ENCODE peak calls at places on chromosome 5, in ten cellular contexts. Y is PC-9; A is cardiac muscle cell; G is SJCRH30; T is heart right ventricle; K is effector memory CD4-positive, alpha-beta T cell; Z is spleen; C is IMR-90; R is K562; Q is body of pancreas. P is an unnamed sample. For H3K4me1 and H3K9me3, the result is how much of the 10 kb centered on the place peaks cover.

GRCh38 chr5:68911840-68912690 is 181.7 kb upstream of the SLC30A5 start:
- DNase-seq in Y (no peak), A (peak), G (peak), T (peak), K (no peak), Z (no peak), C (peak), R (no peak), Q (no peak), P (no peak)

GRCh38 chr5:169805937-169806700 is 169.0 kb downstream of the DOCK2 start:
- DNase-seq in Y (no peak), A (no peak), G (no peak), T (no peak), K (no peak), Z (no peak), C (no peak), R (no peak), Q (no peak), P (no peak)

GRCh38 chr5:136992796-136993489 is 506.2 kb downstream of the SPOCK1 start:
- DNase-seq in Y (no peak), A (no peak), G (no peak), T (peak), K (no peak), Z (no peak), C (no peak), R (no peak), Q (no peak), P (no peak)

GRCh38 chr5:178240341-178240741 is 7.7 kb upstream of the PHYKPL start:
- DNase-seq in Y (no peak), A (no peak), G (no peak), T (no peak), K (no peak), Z (no peak), C (no peak), R (no peak), Q (no peak), P (no peak)

GRCh38 chr5:6710551-6711318 is 2.5 kb upstream of the TENT4A start:
- DNase-seq in Y (no peak), A (no peak), G (no peak), T (no peak), K (no peak), Z (no peak), C (no peak), R (no peak), Q (no peak), P (no peak)

GRCh38 chr5:115986358-115986757 is 24.1 kb downstream of the LVRN start:
- DNase-seq in Y (no peak), A (no peak), G (no peak), T (no peak), K (no peak), Z (no peak), C (peak), R (no peak), Q (no peak), P (no peak)

GRCh38 chr5:96962540-96962991 is 26.7 kb downstream of the LNPEP start:
- DNase-seq in Y (no peak), A (no peak), G (no peak), T (no peak), K (no peak), Z (no peak), C (no peak), R (no peak), Q (no peak), P (no peak)

GRCh38 chr5:148408092-148408491 is 24.3 kb downstream of the FBXO38 start:
- DNase-seq in Y (no peak), A (no peak), G (no peak), T (no peak), K (no peak), Z (no peak), C (peak), R (no peak), Q (no peak), P (no peak)

GRCh38 chr5:102638912-102639652 is 116.0 kb upstream of the PAM start:
- DNase-seq in Y (no peak), A (peak), G (no peak), T (no peak), K (no peak), Z (no peak), C (no peak), R (no peak), Q (no peak), P (no peak)

GRCh38 chr5:92559331-92559730 is 1021.7 kb downstream of the NR2F1-AS1 start:
- DNase-seq in Y (no peak), A (no peak), G (no peak), T (no peak), K (no peak), Z (no peak), C (no peak), R (no peak), Q (no peak), P (no peak)

GRCh38 chr5:113359419-113359818 is 75.4 kb downstream of the TSSK1B start:
- DNase-seq in Y (no peak), A (no peak), G (no peak), T (no peak), K (no peak), Z (no peak), C (peak), R (no peak), Q (no peak), P (no peak)

GRCh38 chr5:173739741-173740140 is 123.3 kb upstream of the BOD1 start:
- DNase-seq in Y (no peak), A (no peak), G (no peak), T (no peak), K (no peak), Z (no peak), C (no peak), R (no peak), Q (no peak), P (no peak)

GRCh38 chr5:159518361-159518760 is 188.1 kb upstream of the IL12B start:
- DNase-seq in Y (peak), A (no peak), G (no peak), T (no peak), K (no peak), Z (no peak), C (peak), R (no peak), Q (no peak), P (peak)

GRCh38 chr5:149005077-149005892 is 57.6 kb downstream of the SH3TC2 start:
- DNase-seq in Y (peak), A (no peak), G (no peak), T (no peak), K (no peak), Z (no peak), C (peak), R (no peak), Q (no peak), P (no peak)

GRCh38 chr5:135695656-135696055 is 116.9 kb upstream of the CXCL14 start:
- DNase-seq in Y (no peak), A (no peak), G (no peak), T (no peak), K (no peak), Z (no peak), C (no peak), R (no peak), Q (no peak), P (no peak)

GRCh38 chr5:36152324-36153298 is 700 bp downstream of the SKP2 start:
- DNase-seq in Y (peak), A (peak), G (no peak), T (no peak), K (no peak), Z (peak), C (peak), R (peak), Q (no peak), P (no peak)

GRCh38 chr5:128974567-128974966 is 9.3 kb downstream of the SLC27A6 start:
- DNase-seq in Y (no peak), A (no peak), G (no peak), T (no peak), K (no peak), Z (no peak), C (no peak), R (no peak), Q (no peak), P (no peak)

GRCh38 chr5:33330992-33331391 is 109.8 kb upstream of the TARS1 start:
- DNase-seq in Y (no peak), A (no peak), G (no peak), T (no peak), K (no peak), Z (no peak), C (no peak), R (no peak), Q (no peak), P (no peak)
- H3K27ac ChIP-seq in Y (no peak), A (no peak), G (no peak), T (no peak), K (no peak), Z (no peak), C (no peak), R (no peak), Q (no peak), P (no peak)

DNA sequence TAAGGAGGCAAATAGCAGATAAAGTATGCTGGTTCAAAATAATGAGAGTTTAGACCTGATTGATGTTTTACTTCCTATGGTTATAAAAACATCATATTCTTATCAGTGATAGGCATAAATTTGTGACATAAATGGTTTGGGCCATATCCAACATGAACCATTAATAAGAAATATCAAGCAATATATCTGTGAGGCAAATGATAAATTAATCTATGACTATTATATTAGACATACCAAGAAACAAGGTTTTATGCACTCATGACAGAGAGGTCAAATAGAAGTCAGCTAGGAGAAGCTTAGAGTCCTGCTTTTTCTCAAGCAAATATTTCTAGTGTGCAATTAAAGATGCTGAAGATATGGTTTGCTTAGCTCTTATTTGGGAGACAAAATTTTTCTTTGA is 10.4 kb downstream of the SMIM3 start:
- DNase-seq in Y (no peak), A (no peak), G (no peak), T (no peak), K (no peak), Z (no peak), C (no peak), R (no peak), Q (no peak), P (no peak)
- H3K4me1 ChIP-seq in Y (under half), A (under half), G (under half), T (half or more), K (under half), Z (under half), C (under half), R (under half), Q (under half), P (half or more)

DNA sequence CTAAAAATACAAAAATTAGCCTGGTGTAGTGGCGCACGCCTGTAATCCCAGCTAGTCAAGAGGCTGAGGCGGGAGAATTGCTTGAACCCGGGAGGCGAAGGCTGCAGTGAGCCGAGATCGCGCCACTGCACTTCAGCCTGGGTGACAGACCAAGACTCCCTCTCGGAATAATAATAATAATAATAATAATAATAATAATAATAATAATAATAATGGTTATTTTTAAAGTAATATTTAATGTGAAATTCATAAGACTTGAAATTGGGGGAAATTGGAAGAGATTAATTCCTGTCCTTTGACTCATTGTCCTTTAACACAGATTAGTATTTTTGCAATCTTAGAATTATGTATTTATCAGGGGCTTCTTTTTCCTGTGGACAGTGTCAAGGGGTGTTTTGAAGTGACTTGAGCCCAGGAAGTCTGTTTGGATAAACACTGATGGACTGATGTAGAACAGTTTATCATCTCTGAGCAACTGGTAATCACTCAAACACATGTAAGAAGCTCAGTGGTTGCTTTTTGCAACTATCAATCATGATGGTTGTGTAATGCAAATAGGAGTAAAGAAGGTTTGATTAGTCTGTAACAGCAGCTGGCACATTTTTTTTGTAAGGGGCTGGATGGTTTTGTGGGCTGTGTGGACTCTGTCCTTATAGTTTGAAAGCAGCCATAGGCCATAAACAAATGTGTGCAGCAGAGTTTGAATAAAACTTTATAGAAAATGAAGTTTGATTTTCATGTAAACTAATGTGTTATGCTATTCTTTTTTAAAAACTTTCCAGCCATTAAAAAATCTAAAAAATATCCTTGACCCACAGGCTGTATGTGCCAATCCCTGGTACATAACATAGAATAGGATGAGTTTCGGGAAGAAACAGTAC is 93.5 kb downstream of the F2RL2 start:
- DNase-seq in Y (no peak), A (no peak), G (no peak), T (no peak), K (no peak), Z (no peak), C (no peak), R (peak), Q (no peak), P (no peak)
- H3K9me3 ChIP-seq in Y (under half), A (under half), G (under half), T (under half), K (under half), Z (under half), C (under half), R (under half), Q (under half), P (under half)

DNA sequence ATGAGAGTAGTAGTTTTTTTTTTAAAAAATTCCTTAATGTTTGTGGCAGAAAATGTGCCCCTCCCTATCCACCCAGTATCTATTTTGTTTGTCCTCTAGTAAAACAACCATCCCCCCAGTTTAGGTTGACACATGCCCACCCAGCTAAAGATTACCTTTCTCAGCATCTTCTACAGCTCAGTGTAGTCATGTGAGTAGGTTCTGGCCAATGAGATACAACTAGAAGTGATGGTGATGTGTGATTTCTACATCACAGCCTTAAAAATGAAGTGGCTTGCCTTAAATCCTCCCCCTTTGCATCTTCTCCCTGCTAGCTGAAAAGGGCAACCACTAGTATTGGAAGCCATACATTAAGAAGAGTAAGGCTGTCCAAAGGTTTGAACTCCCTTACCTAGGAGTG is 14.9 kb downstream of the CHD1 start:
- DNase-seq in Y (no peak), A (no peak), G (no peak), T (no peak), K (no peak), Z (no peak), C (no peak), R (peak), Q (no peak), P (no peak)
- H3K27ac ChIP-seq in Y (no peak), A (no peak), G (no peak), T (no peak), K (no peak), Z (no peak), C (no peak), R (no peak), Q (no peak), P (no peak)

GRCh38 chr5:110917161-110917875 is 154.2 kb upstream of the TSLP start:
- DNase-seq in Y (no peak), A (peak), G (no peak), T (no peak), K (no peak), Z (no peak), C (peak), R (no peak), Q (no peak), P (no peak)
- H3K4me1 ChIP-seq in Y (under half), A (under half), G (under half), T (under half), K (under half), Z (under half), C (under half), R (under half), Q (under half), P (under half)

GRCh38 chr5:15520856-15521255 is 20.9 kb downstream of the FBXL7 start:
- DNase-seq in Y (no peak), A (no peak), G (no peak), T (no peak), K (no peak), Z (no peak), C (no peak), R (no peak), Q (no peak), P (no peak)
- H3K9me3 ChIP-seq in Y (under half), A (under half), G (under half), T (under half), K (under half), Z (under half), C (under half), R (under half), Q (under half), P (under half)

P was measured in tibial artery.